ENCODE peak calls at places on chromosomes 3 and 15, in eight cellular contexts. One of them, this sample, is unnamed.

GRCh38 chr15:29913528-29914135 is 91.4 kb upstream of the TJP1 start:
- DNase-seq in GM20000: no peak
- DNase-seq in aorta: no peak
- DNase-seq in ELF-1: no peak
- DNase-seq in ascending aorta: no peak
- DNase-seq in heart left ventricle: no peak
- DNase-seq in globus pallidus: no peak
- DNase-seq in activated gamma-delta T cell treated with Interleukin-2 at 50 U/mL for 16 hours: no peak
- DNase-seq in this sample: no peak

GRCh38 chr3:113404637-113405036 is 36.7 kb downstream of the CFAP44 start:
- DNase-seq in GM20000: no peak
- DNase-seq in aorta: no peak
- DNase-seq in ELF-1: no peak
- DNase-seq in ascending aorta: no peak
- DNase-seq in heart left ventricle: no peak
- DNase-seq in globus pallidus: no peak
- DNase-seq in activated gamma-delta T cell treated with Interleukin-2 at 50 U/mL for 16 hours: no peak
- DNase-seq in this sample: no peak

GRCh38 chr15:69225355-69226027 is 65.1 kb downstream of the GLCE start:
- DNase-seq in GM20000: no peak
- DNase-seq in aorta: no peak
- DNase-seq in ELF-1: no peak
- DNase-seq in ascending aorta: no peak
- DNase-seq in heart left ventricle: no peak
- DNase-seq in globus pallidus: peak; percentile 41
- DNase-seq in activated gamma-delta T cell treated with Interleukin-2 at 50 U/mL for 16 hours: no peak
- DNase-seq in this sample: no peak

GRCh38 chr15:68218847-68219798 is 10.4 kb downstream of the CLN6 start:
- DNase-seq in GM20000: no peak
- DNase-seq in aorta: peak; percentile 9
- DNase-seq in ELF-1: no peak
- DNase-seq in ascending aorta: peak; percentile 30
- DNase-seq in heart left ventricle: no peak
- DNase-seq in globus pallidus: no peak
- DNase-seq in activated gamma-delta T cell treated with Interleukin-2 at 50 U/mL for 16 hours: no peak
- DNase-seq in this sample: peak; percentile 27

GRCh38 chr15:70195808-70196304 is 98.1 kb upstream of the TLE3 start:
- DNase-seq in GM20000: no peak
- DNase-seq in aorta: peak; percentile 94
- DNase-seq in ELF-1: no peak
- DNase-seq in ascending aorta: peak; percentile 90
- DNase-seq in heart left ventricle: peak; percentile 88
- DNase-seq in globus pallidus: peak; percentile 76
- DNase-seq in activated gamma-delta T cell treated with Interleukin-2 at 50 U/mL for 16 hours: no peak
- DNase-seq in this sample: peak; percentile 87

GRCh38 chr3:171565671-171566070 is 105.5 kb upstream of the TNIK start:
- DNase-seq in GM20000: no peak
- DNase-seq in aorta: no peak
- DNase-seq in ELF-1: no peak
- DNase-seq in ascending aorta: no peak
- DNase-seq in heart left ventricle: no peak
- DNase-seq in globus pallidus: no peak
- DNase-seq in activated gamma-delta T cell treated with Interleukin-2 at 50 U/mL for 16 hours: no peak
- DNase-seq in this sample: no peak

GRCh38 chr15:63185206-63185605 is 4.2 kb upstream of the RAB8B start:
- DNase-seq in GM20000: no peak
- DNase-seq in aorta: no peak
- DNase-seq in ELF-1: no peak
- DNase-seq in ascending aorta: no peak
- DNase-seq in heart left ventricle: no peak
- DNase-seq in globus pallidus: no peak
- DNase-seq in activated gamma-delta T cell treated with Interleukin-2 at 50 U/mL for 16 hours: no peak
- DNase-seq in this sample: no peak

GRCh38 chr3:133119146-133119545 is 81.0 kb downstream of the TMEM108 start:
- DNase-seq in GM20000: no peak
- DNase-seq in aorta: no peak
- DNase-seq in ELF-1: no peak
- DNase-seq in ascending aorta: no peak
- DNase-seq in heart left ventricle: no peak
- DNase-seq in globus pallidus: peak; percentile 49
- DNase-seq in activated gamma-delta T cell treated with Interleukin-2 at 50 U/mL for 16 hours: no peak
- DNase-seq in this sample: no peak